ENCODE peak calls at places on chromosomes 12 and 14, in nine cellular contexts. One of them, this sample, is unnamed.

GRCh38 chr14:103697196-103697595 is 18.1 kb downstream of the XRCC3 start:
- DNase-seq in stimulated activated CD4-positive, alpha-beta T cell treated with anti-CD3 and anti-CD28 coated beads, Interleukin-2, amount 100 ng/mL, for 24 hours: no peak
- DNase-seq in iPS DF 6.9: no peak
- DNase-seq in T1000: no peak
- DNase-seq in activated naive CD4-positive, alpha-beta T cell treated with anti-CD3 and anti-CD28 coated beads, Interleukin-2, amount 10 ng/mL, durations not matched to agents 7 days and 5 days: no peak
- DNase-seq in lower leg skin: no peak
- DNase-seq in fibroblast of the aortic adventitia: no peak
- DNase-seq in fibroblast of mammary gland: no peak
- DNase-seq in activated gamma-delta T cell treated with Interleukin-2 at 50 U/mL for 16 hours: no peak
- DNase-seq in this sample: no peak

GRCh38 chr14:74911704-74912103 is 11.4 kb downstream of the RPS6KL1 start:
- DNase-seq in T1000: no peak
- DNase-seq in iPS DF 6.9: no peak
- DNase-seq in activated gamma-delta T cell treated with Interleukin-2 at 50 U/mL for 16 hours: no peak
- DNase-seq in fibroblast of mammary gland: no peak
- DNase-seq in lower leg skin: peak
- DNase-seq in stimulated activated CD4-positive, alpha-beta T cell treated with anti-CD3 and anti-CD28 coated beads, Interleukin-2, amount 100 ng/mL, for 24 hours: no peak
- DNase-seq in activated naive CD4-positive, alpha-beta T cell treated with anti-CD3 and anti-CD28 coated beads, Interleukin-2, amount 10 ng/mL, durations not matched to agents 7 days and 5 days: no peak
- DNase-seq in fibroblast of the aortic adventitia: no peak
- DNase-seq in this sample: no peak

GRCh38 chr14:69827560-69827959 is 30.5 kb upstream of the SLC10A1 start:
- DNase-seq in iPS DF 6.9: no peak
- DNase-seq in lower leg skin: peak
- DNase-seq in activated naive CD4-positive, alpha-beta T cell treated with anti-CD3 and anti-CD28 coated beads, Interleukin-2, amount 10 ng/mL, durations not matched to agents 7 days and 5 days: no peak
- DNase-seq in activated gamma-delta T cell treated with Interleukin-2 at 50 U/mL for 16 hours: no peak
- DNase-seq in T1000: no peak
- DNase-seq in fibroblast of mammary gland: no peak
- DNase-seq in stimulated activated CD4-positive, alpha-beta T cell treated with anti-CD3 and anti-CD28 coated beads, Interleukin-2, amount 100 ng/mL, for 24 hours: peak
- DNase-seq in fibroblast of the aortic adventitia: no peak
- DNase-seq in this sample: no peak

GRCh38 chr12:4809449-4810218 is 89.4 kb downstream of the GALNT8 start:
- DNase-seq in activated naive CD4-positive, alpha-beta T cell treated with anti-CD3 and anti-CD28 coated beads, Interleukin-2, amount 10 ng/mL, durations not matched to agents 7 days and 5 days: peak
- DNase-seq in fibroblast of mammary gland: no peak
- DNase-seq in iPS DF 6.9: no peak
- DNase-seq in lower leg skin: no peak
- DNase-seq in fibroblast of the aortic adventitia: no peak
- DNase-seq in stimulated activated CD4-positive, alpha-beta T cell treated with anti-CD3 and anti-CD28 coated beads, Interleukin-2, amount 100 ng/mL, for 24 hours: peak
- DNase-seq in activated gamma-delta T cell treated with Interleukin-2 at 50 U/mL for 16 hours: no peak
- DNase-seq in T1000: no peak
- DNase-seq in this sample: no peak

GRCh38 chr12:93972411-93973208 is 175.8 kb upstream of the PLXNC1 start:
- DNase-seq in lower leg skin: no peak
- DNase-seq in iPS DF 6.9: no peak
- DNase-seq in activated naive CD4-positive, alpha-beta T cell treated with anti-CD3 and anti-CD28 coated beads, Interleukin-2, amount 10 ng/mL, durations not matched to agents 7 days and 5 days: no peak
- DNase-seq in T1000: no peak
- DNase-seq in stimulated activated CD4-positive, alpha-beta T cell treated with anti-CD3 and anti-CD28 coated beads, Interleukin-2, amount 100 ng/mL, for 24 hours: no peak
- DNase-seq in fibroblast of mammary gland: peak
- DNase-seq in activated gamma-delta T cell treated with Interleukin-2 at 50 U/mL for 16 hours: no peak
- DNase-seq in fibroblast of the aortic adventitia: peak
- DNase-seq in this sample: no peak

GRCh38 chr14:89221109-89221508 is 195.9 kb downstream of the FOXN3 start:
- DNase-seq in fibroblast of mammary gland: peak
- DNase-seq in stimulated activated CD4-positive, alpha-beta T cell treated with anti-CD3 and anti-CD28 coated beads, Interleukin-2, amount 100 ng/mL, for 24 hours: no peak
- DNase-seq in activated naive CD4-positive, alpha-beta T cell treated with anti-CD3 and anti-CD28 coated beads, Interleukin-2, amount 10 ng/mL, durations not matched to agents 7 days and 5 days: no peak
- DNase-seq in lower leg skin: no peak
- DNase-seq in activated gamma-delta T cell treated with Interleukin-2 at 50 U/mL for 16 hours: no peak
- DNase-seq in T1000: no peak
- DNase-seq in fibroblast of the aortic adventitia: peak
- DNase-seq in iPS DF 6.9: no peak
- DNase-seq in this sample: no peak

GRCh38 chr12:124194521-124195225 is 100.2 kb upstream of the RFLNA start:
- DNase-seq in activated naive CD4-positive, alpha-beta T cell treated with anti-CD3 and anti-CD28 coated beads, Interleukin-2, amount 10 ng/mL, durations not matched to agents 7 days and 5 days: no peak
- DNase-seq in fibroblast of the aortic adventitia: no peak
- DNase-seq in iPS DF 6.9: no peak
- DNase-seq in fibroblast of mammary gland: no peak
- DNase-seq in T1000: no peak
- DNase-seq in lower leg skin: no peak
- DNase-seq in stimulated activated CD4-positive, alpha-beta T cell treated with anti-CD3 and anti-CD28 coated beads, Interleukin-2, amount 100 ng/mL, for 24 hours: no peak
- DNase-seq in activated gamma-delta T cell treated with Interleukin-2 at 50 U/mL for 16 hours: no peak
- DNase-seq in this sample: peak

GRCh38 chr14:32050839-32051238 is 26.3 kb upstream of the ARHGAP5 start:
- DNase-seq in T1000: no peak
- DNase-seq in iPS DF 6.9: no peak
- DNase-seq in stimulated activated CD4-positive, alpha-beta T cell treated with anti-CD3 and anti-CD28 coated beads, Interleukin-2, amount 100 ng/mL, for 24 hours: no peak
- DNase-seq in fibroblast of the aortic adventitia: no peak
- DNase-seq in lower leg skin: no peak
- DNase-seq in fibroblast of mammary gland: no peak
- DNase-seq in activated naive CD4-positive, alpha-beta T cell treated with anti-CD3 and anti-CD28 coated beads, Interleukin-2, amount 10 ng/mL, durations not matched to agents 7 days and 5 days: no peak
- DNase-seq in activated gamma-delta T cell treated with Interleukin-2 at 50 U/mL for 16 hours: no peak
- DNase-seq in this sample: no peak

GRCh38 chr12:75945581-75945980 is 86.0 kb downstream of the PHLDA1 start:
- DNase-seq in T1000: no peak
- DNase-seq in activated gamma-delta T cell treated with Interleukin-2 at 50 U/mL for 16 hours: no peak
- DNase-seq in lower leg skin: no peak
- DNase-seq in activated naive CD4-positive, alpha-beta T cell treated with anti-CD3 and anti-CD28 coated beads, Interleukin-2, amount 10 ng/mL, durations not matched to agents 7 days and 5 days: no peak
- DNase-seq in iPS DF 6.9: no peak
- DNase-seq in fibroblast of the aortic adventitia: peak
- DNase-seq in fibroblast of mammary gland: no peak
- DNase-seq in stimulated activated CD4-positive, alpha-beta T cell treated with anti-CD3 and anti-CD28 coated beads, Interleukin-2, amount 100 ng/mL, for 24 hours: no peak
- DNase-seq in this sample: no peak

GRCh38 chr14:88002421-88002820 is 2.5 kb upstream of the GPR65 start:
- DNase-seq in activated gamma-delta T cell treated with Interleukin-2 at 50 U/mL for 16 hours: no peak
- DNase-seq in iPS DF 6.9: no peak
- DNase-seq in fibroblast of mammary gland: no peak
- DNase-seq in stimulated activated CD4-positive, alpha-beta T cell treated with anti-CD3 and anti-CD28 coated beads, Interleukin-2, amount 100 ng/mL, for 24 hours: no peak
- DNase-seq in fibroblast of the aortic adventitia: no peak
- DNase-seq in activated naive CD4-positive, alpha-beta T cell treated with anti-CD3 and anti-CD28 coated beads, Interleukin-2, amount 10 ng/mL, durations not matched to agents 7 days and 5 days: peak
- DNase-seq in T1000: no peak
- DNase-seq in lower leg skin: no peak
- DNase-seq in this sample: no peak

GRCh38 chr12:77231548-77231947 is 166.2 kb upstream of the E2F7 start:
- DNase-seq in T1000: peak
- DNase-seq in lower leg skin: peak
- DNase-seq in iPS DF 6.9: no peak
- DNase-seq in fibroblast of mammary gland: peak
- DNase-seq in fibroblast of the aortic adventitia: peak
- DNase-seq in stimulated activated CD4-positive, alpha-beta T cell treated with anti-CD3 and anti-CD28 coated beads, Interleukin-2, amount 100 ng/mL, for 24 hours: no peak
- DNase-seq in activated naive CD4-positive, alpha-beta T cell treated with anti-CD3 and anti-CD28 coated beads, Interleukin-2, amount 10 ng/mL, durations not matched to agents 7 days and 5 days: no peak
- DNase-seq in activated gamma-delta T cell treated with Interleukin-2 at 50 U/mL for 16 hours: no peak
- DNase-seq in this sample: peak

This sample was measured in colonic mucosa.